ENCODE peak calls at places on chromosomes 5 and 9, in ten cellular contexts. B is T1000; A is stimulated activated CD4-positive, alpha-beta T cell treated with anti-CD3 and anti-CD28 coated beads, Interleukin-15, amount 100 ng/mL, for 24 hours; H is EL; F is activated T-cell treated with anti-CD3 and anti-CD28 coated beads for 4 hours; C is cardiac septum; L is activated CD8-positive, alpha-beta memory T cell treated with anti-CD3 and anti-CD28 coated beads, Interleukin-2, amount 50 U/mL, for 48 hours; K is NCI-H1092; W is CD4-positive, alpha-beta T cell; Y is caudate nucleus. Z is an unnamed sample.

GRCh38 chr5:36670548-36670947 is 64.1 kb downstream of the SLC1A3 start:
- DNase-seq in B (no peak), A (no peak), H (no peak), F (no peak), C (no peak), L (no peak), K (no peak), W (no peak), Y (no peak), Z (no peak)

GRCh38 chr5:64690417-64691151 is at the start of gene SHISAL2B:
- DNase-seq in B (no peak), A (peak; percentile 7), H (peak; percentile 42), F (no peak), C (no peak), L (peak; percentile 54), K (peak; percentile 31), W (no peak), Y (no peak), Z (no peak)

GRCh38 chr5:132771559-132771998 is 5.5 kb downstream of the SEPTIN8 start:
- DNase-seq in B (no peak), A (no peak), H (peak; percentile 89), F (no peak), C (peak; percentile 83), L (no peak), K (no peak), W (no peak), Y (no peak), Z (no peak)

GRCh38 chr9:79623799-79624721 is 52.3 kb downstream of the TLE4 start:
- DNase-seq in B (no peak), A (peak; percentile 44), H (peak; percentile 38), F (peak; percentile 6), C (peak; percentile 77), L (peak; percentile 64), K (no peak), W (no peak), Y (no peak), Z (no peak)

GRCh38 chr9:121489344-121489743 is 10.3 kb downstream of the GGTA1 start:
- DNase-seq in B (no peak), A (no peak), H (no peak), F (no peak), C (no peak), L (no peak), K (no peak), W (no peak), Y (no peak), Z (no peak)

GRCh38 chr9:80839821-80840670 is 849.3 kb downstream of the TLE1 start:
- DNase-seq in B (no peak), A (no peak), H (no peak), F (no peak), C (no peak), L (no peak), K (no peak), W (no peak), Y (no peak), Z (no peak)

GRCh38 chr5:167653645-167654106 is 637.8 kb upstream of the WWC1 start:
- DNase-seq in B (no peak), A (no peak), H (peak; percentile 35), F (no peak), C (no peak), L (no peak), K (no peak), W (no peak), Y (no peak), Z (no peak)

GRCh38 chr5:78544531-78545200 is 103.9 kb downstream of the LHFPL2 start:
- DNase-seq in B (no peak), A (no peak), H (peak; percentile 25), F (no peak), C (no peak), L (no peak), K (no peak), W (no peak), Y (no peak), Z (peak; percentile 75)

GRCh38 chr5:131760793-131761192 is 36.0 kb downstream of the FNIP1 start:
- DNase-seq in B (no peak), A (no peak), H (no peak), F (no peak), C (no peak), L (no peak), K (no peak), W (no peak), Y (no peak), Z (no peak)

GRCh38 chr5:91636351-91636750 is 253.2 kb upstream of the ARRDC3 start:
- DNase-seq in B (no peak), A (no peak), H (no peak), F (no peak), C (no peak), L (no peak), K (no peak), W (no peak), Y (no peak), Z (no peak)

GRCh38 chr5:145510769-145511168 is 324.4 kb downstream of the PRELID2 start:
- DNase-seq in B (no peak), A (no peak), H (peak; percentile 13), F (no peak), C (no peak), L (no peak), K (no peak), W (no peak), Y (no peak), Z (no peak)

GRCh38 chr5:172729588-172729987 is 41.4 kb downstream of the DUSP1 start:
- DNase-seq in B (no peak), A (no peak), H (no peak), F (no peak), C (no peak), L (no peak), K (no peak), W (no peak), Y (no peak), Z (no peak)

GRCh38 chr9:125985998-125986655 is 239.0 kb downstream of the PBX3 start:
- DNase-seq in B (no peak), A (no peak), H (no peak), F (no peak), C (peak; percentile 65), L (no peak), K (no peak), W (no peak), Y (no peak), Z (no peak)

GRCh38 chr9:80994892-80995291 is 694.5 kb downstream of the TLE1 start:
- DNase-seq in B (no peak), A (no peak), H (peak; percentile 73), F (no peak), C (no peak), L (no peak), K (no peak), W (no peak), Y (no peak), Z (no peak)

GRCh38 chr9:7094052-7094451 is 336.3 kb downstream of the KDM4C start:
- DNase-seq in B (no peak), A (no peak), H (peak; percentile 4), F (no peak), C (no peak), L (no peak), K (peak; percentile 35), W (no peak), Y (no peak), Z (no peak)

GRCh38 chr5:115126303-115126702 is 43.4 kb downstream of the TRIM36 start:
- DNase-seq in B (no peak), A (no peak), H (peak; percentile 2), F (no peak), C (no peak), L (no peak), K (no peak), W (no peak), Y (no peak), Z (no peak)

GRCh38 chr9:5231212-5231611 is at the start of gene INSL4:
- DNase-seq in B (no peak), A (no peak), H (peak; percentile 20), F (no peak), C (no peak), L (no peak), K (no peak), W (no peak), Y (no peak), Z (no peak)

GRCh38 chr5:113371788-113372196 is 63.0 kb downstream of the TSSK1B start:
- DNase-seq in B (no peak), A (no peak), H (no peak), F (no peak), C (no peak), L (no peak), K (no peak), W (no peak), Y (no peak), Z (no peak)

GRCh38 chr5:147410496-147411395 is 99.1 kb downstream of the DPYSL3 start:
- DNase-seq in B (no peak), A (no peak), H (no peak), F (no peak), C (no peak), L (no peak), K (no peak), W (no peak), Y (no peak), Z (no peak)

GRCh38 chr5:167671176-167671575 is 620.3 kb upstream of the WWC1 start:
- DNase-seq in B (no peak), A (no peak), H (peak; percentile 54), F (no peak), C (no peak), L (no peak), K (no peak), W (no peak), Y (no peak), Z (no peak)

GRCh38 chr5:759111-759741 is 25.3 kb downstream of the ZDHHC11B start:
- DNase-seq in B (no peak), A (peak; percentile 52), H (no peak), F (no peak), C (peak; percentile 80), L (peak; percentile 67), K (no peak), W (no peak), Y (no peak), Z (no peak)

GRCh38 chr5:176373100-176373818 is 8.0 kb downstream of the ARL10 start:
- DNase-seq in B (no peak), A (no peak), H (no peak), F (no peak), C (no peak), L (no peak), K (no peak), W (no peak), Y (no peak), Z (no peak)

GRCh38 chr5:5421961-5422818 is at the start of gene ICE1:
- DNase-seq in B (peak; percentile 91), A (peak; percentile 93), H (peak; percentile 98), F (peak; percentile 92), C (peak; percentile 98), L (peak; percentile 94), K (peak; percentile 96), W (peak; percentile 91), Y (peak; percentile 99), Z (peak; percentile 92)